ENCODE peak calls at places on chromosomes 4 and X, in nine cellular contexts. One of them, this sample, is unnamed.

GRCh38 chr4:8090312-8090711 is 68.3 kb downstream of the ABLIM2 start:
- DNase-seq in T-helper 1 cell: no peak
- DNase-seq in T-cell: no peak
- DNase-seq in testis: no peak
- DNase-seq in NCI-H2107: no peak
- DNase-seq in activated CD4-positive, CD25-positive, alpha-beta regulatory T cell: no peak
- DNase-seq in T47D: no peak
- DNase-seq in body of pancreas: no peak
- DNase-seq in CD14-positive monocyte: no peak
- DNase-seq in this sample: no peak

GRCh38 chr4:73222466-73223257 is 35.9 kb downstream of the ANKRD17 start:
- DNase-seq in T-helper 1 cell: peak; percentile 88
- DNase-seq in T-cell: no peak
- DNase-seq in testis: peak; percentile 79
- DNase-seq in NCI-H2107: peak; percentile 21
- DNase-seq in activated CD4-positive, CD25-positive, alpha-beta regulatory T cell: no peak
- DNase-seq in T47D: peak; percentile 33
- DNase-seq in body of pancreas: peak; percentile 66
- DNase-seq in CD14-positive monocyte: peak; percentile 60
- DNase-seq in this sample: peak; percentile 21

GRCh38 chrX:48090123-48090522 is 18.7 kb upstream of the ZNF630 start:
- DNase-seq in T-helper 1 cell: no peak
- DNase-seq in T-cell: no peak
- DNase-seq in testis: no peak
- DNase-seq in NCI-H2107: no peak
- DNase-seq in activated CD4-positive, CD25-positive, alpha-beta regulatory T cell: no peak
- DNase-seq in T47D: peak; percentile 9
- DNase-seq in body of pancreas: no peak
- DNase-seq in CD14-positive monocyte: no peak
- DNase-seq in this sample: no peak

GRCh38 chr4:44194365-44194764 is 254.2 kb downstream of the KCTD8 start:
- DNase-seq in T-helper 1 cell: no peak
- DNase-seq in T-cell: no peak
- DNase-seq in testis: no peak
- DNase-seq in NCI-H2107: no peak
- DNase-seq in activated CD4-positive, CD25-positive, alpha-beta regulatory T cell: no peak
- DNase-seq in T47D: no peak
- DNase-seq in body of pancreas: no peak
- DNase-seq in CD14-positive monocyte: no peak
- DNase-seq in this sample: no peak

GRCh38 chrX:49184294-49185061 is 1.7 kb downstream of the PRICKLE3 start:
- DNase-seq in T-helper 1 cell: peak; percentile 19
- DNase-seq in T-cell: no peak
- DNase-seq in testis: peak; percentile 89
- DNase-seq in NCI-H2107: peak; percentile 95
- DNase-seq in activated CD4-positive, CD25-positive, alpha-beta regulatory T cell: no peak
- DNase-seq in T47D: peak; percentile 70
- DNase-seq in body of pancreas: peak; percentile 91
- DNase-seq in CD14-positive monocyte: no peak
- DNase-seq in this sample: no peak

GRCh38 chr4:175531405-175532091 is 280.5 kb downstream of the GPM6A start:
- DNase-seq in T-helper 1 cell: no peak
- DNase-seq in T-cell: no peak
- DNase-seq in testis: no peak
- DNase-seq in NCI-H2107: no peak
- DNase-seq in activated CD4-positive, CD25-positive, alpha-beta regulatory T cell: no peak
- DNase-seq in T47D: no peak
- DNase-seq in body of pancreas: no peak
- DNase-seq in CD14-positive monocyte: no peak
- DNase-seq in this sample: no peak

GRCh38 chr4:182268966-182269365 is 25.8 kb downstream of the TENM3 start:
- DNase-seq in T-helper 1 cell: no peak
- DNase-seq in T-cell: no peak
- DNase-seq in testis: no peak
- DNase-seq in NCI-H2107: no peak
- DNase-seq in activated CD4-positive, CD25-positive, alpha-beta regulatory T cell: no peak
- DNase-seq in T47D: no peak
- DNase-seq in body of pancreas: no peak
- DNase-seq in CD14-positive monocyte: no peak
- DNase-seq in this sample: no peak

GRCh38 chr4:175514174-175514573 is 297.9 kb downstream of the GPM6A start:
- DNase-seq in T-helper 1 cell: no peak
- DNase-seq in T-cell: no peak
- DNase-seq in testis: no peak
- DNase-seq in NCI-H2107: no peak
- DNase-seq in activated CD4-positive, CD25-positive, alpha-beta regulatory T cell: no peak
- DNase-seq in T47D: no peak
- DNase-seq in body of pancreas: no peak
- DNase-seq in CD14-positive monocyte: no peak
- DNase-seq in this sample: no peak

GRCh38 chr4:157141976-157142375 is 66.0 kb downstream of the GLRB start:
- DNase-seq in T-helper 1 cell: no peak
- DNase-seq in T-cell: no peak
- DNase-seq in testis: no peak
- DNase-seq in NCI-H2107: no peak
- DNase-seq in activated CD4-positive, CD25-positive, alpha-beta regulatory T cell: no peak
- DNase-seq in T47D: no peak
- DNase-seq in body of pancreas: no peak
- DNase-seq in CD14-positive monocyte: no peak
- DNase-seq in this sample: no peak

GRCh38 chr4:41098093-41098492 is 116.2 kb downstream of the APBB2 start:
- DNase-seq in T-helper 1 cell: no peak
- DNase-seq in T-cell: no peak
- DNase-seq in testis: no peak
- DNase-seq in NCI-H2107: no peak
- DNase-seq in activated CD4-positive, CD25-positive, alpha-beta regulatory T cell: no peak
- DNase-seq in T47D: no peak
- DNase-seq in body of pancreas: no peak
- DNase-seq in CD14-positive monocyte: no peak
- DNase-seq in this sample: no peak

GRCh38 chr4:15682340-15682725 is 706 bp downstream of the FAM200B start:
- DNase-seq in T-helper 1 cell: no peak
- DNase-seq in T-cell: no peak
- DNase-seq in testis: no peak
- DNase-seq in NCI-H2107: no peak
- DNase-seq in activated CD4-positive, CD25-positive, alpha-beta regulatory T cell: no peak
- DNase-seq in T47D: no peak
- DNase-seq in body of pancreas: no peak
- DNase-seq in CD14-positive monocyte: no peak
- DNase-seq in this sample: no peak

GRCh38 chr4:76947369-76947768 is 2.2 kb upstream of the SEPTIN11 start:
- DNase-seq in T-helper 1 cell: no peak
- DNase-seq in T-cell: no peak
- DNase-seq in testis: no peak
- DNase-seq in NCI-H2107: no peak
- DNase-seq in activated CD4-positive, CD25-positive, alpha-beta regulatory T cell: no peak
- DNase-seq in T47D: no peak
- DNase-seq in body of pancreas: peak; percentile 24
- DNase-seq in CD14-positive monocyte: no peak
- DNase-seq in this sample: no peak

GRCh38 chr4:3215256-3215655 is 33.7 kb upstream of the MSANTD1 start:
- DNase-seq in T-helper 1 cell: no peak
- DNase-seq in T-cell: no peak
- DNase-seq in testis: no peak
- DNase-seq in NCI-H2107: no peak
- DNase-seq in activated CD4-positive, CD25-positive, alpha-beta regulatory T cell: no peak
- DNase-seq in T47D: peak; percentile 45
- DNase-seq in body of pancreas: no peak
- DNase-seq in CD14-positive monocyte: no peak
- DNase-seq in this sample: no peak

GRCh38 chrX:70301716-70302115 is 11.8 kb downstream of the KIF4A start:
- DNase-seq in T-helper 1 cell: no peak
- DNase-seq in T-cell: no peak
- DNase-seq in testis: no peak
- DNase-seq in NCI-H2107: no peak
- DNase-seq in activated CD4-positive, CD25-positive, alpha-beta regulatory T cell: no peak
- DNase-seq in T47D: no peak
- DNase-seq in body of pancreas: no peak
- DNase-seq in CD14-positive monocyte: no peak
- DNase-seq in this sample: no peak

GRCh38 chrX:114201622-114202021 is 382.3 kb upstream of the HTR2C start:
- DNase-seq in T-helper 1 cell: no peak
- DNase-seq in T-cell: no peak
- DNase-seq in testis: no peak
- DNase-seq in NCI-H2107: no peak
- DNase-seq in activated CD4-positive, CD25-positive, alpha-beta regulatory T cell: no peak
- DNase-seq in T47D: no peak
- DNase-seq in body of pancreas: no peak
- DNase-seq in CD14-positive monocyte: no peak
- DNase-seq in this sample: no peak

GRCh38 chr4:53040459-53040815 is 178.3 kb downstream of the RASL11B start:
- DNase-seq in T-helper 1 cell: no peak
- DNase-seq in T-cell: no peak
- DNase-seq in testis: no peak
- DNase-seq in NCI-H2107: no peak
- DNase-seq in activated CD4-positive, CD25-positive, alpha-beta regulatory T cell: no peak
- DNase-seq in T47D: no peak
- DNase-seq in body of pancreas: no peak
- DNase-seq in CD14-positive monocyte: no peak
- DNase-seq in this sample: no peak

GRCh38 chr4:123346330-123346940 is 50.2 kb upstream of the SPRY1 start:
- DNase-seq in T-helper 1 cell: no peak
- DNase-seq in T-cell: no peak
- DNase-seq in testis: no peak
- DNase-seq in NCI-H2107: no peak
- DNase-seq in activated CD4-positive, CD25-positive, alpha-beta regulatory T cell: no peak
- DNase-seq in T47D: no peak
- DNase-seq in body of pancreas: no peak
- DNase-seq in CD14-positive monocyte: no peak
- DNase-seq in this sample: no peak

GRCh38 chr4:140078366-140078765 is 75.6 kb downstream of the MAML3 start:
- DNase-seq in T-helper 1 cell: no peak
- DNase-seq in T-cell: no peak
- DNase-seq in testis: peak; percentile 43
- DNase-seq in NCI-H2107: peak; percentile 55
- DNase-seq in activated CD4-positive, CD25-positive, alpha-beta regulatory T cell: no peak
- DNase-seq in T47D: no peak
- DNase-seq in body of pancreas: no peak
- DNase-seq in CD14-positive monocyte: no peak
- DNase-seq in this sample: no peak

GRCh38 chr4:129323630-129324029 is 227.7 kb downstream of the C4orf33 start:
- DNase-seq in T-helper 1 cell: no peak
- DNase-seq in T-cell: no peak
- DNase-seq in testis: no peak
- DNase-seq in NCI-H2107: no peak
- DNase-seq in activated CD4-positive, CD25-positive, alpha-beta regulatory T cell: no peak
- DNase-seq in T47D: no peak
- DNase-seq in body of pancreas: no peak
- DNase-seq in CD14-positive monocyte: no peak
- DNase-seq in this sample: no peak

GRCh38 chr4:177528620-177529019 is 86.4 kb upstream of the AGA start:
- DNase-seq in T-helper 1 cell: no peak
- DNase-seq in T-cell: no peak
- DNase-seq in testis: no peak
- DNase-seq in NCI-H2107: no peak
- DNase-seq in activated CD4-positive, CD25-positive, alpha-beta regulatory T cell: no peak
- DNase-seq in T47D: no peak
- DNase-seq in body of pancreas: no peak
- DNase-seq in CD14-positive monocyte: no peak
- DNase-seq in this sample: no peak

GRCh38 chr4:57102050-57102564 is 8.1 kb downstream of the IGFBP7 start:
- DNase-seq in T-helper 1 cell: no peak
- DNase-seq in T-cell: no peak
- DNase-seq in testis: peak; percentile 83
- DNase-seq in NCI-H2107: no peak
- DNase-seq in activated CD4-positive, CD25-positive, alpha-beta regulatory T cell: no peak
- DNase-seq in T47D: no peak
- DNase-seq in body of pancreas: peak; percentile 27
- DNase-seq in CD14-positive monocyte: no peak
- DNase-seq in this sample: no peak

GRCh38 chr4:38323141-38323634 is 340.8 kb upstream of the KLF3 start:
- DNase-seq in T-helper 1 cell: no peak
- DNase-seq in T-cell: no peak
- DNase-seq in testis: no peak
- DNase-seq in NCI-H2107: no peak
- DNase-seq in activated CD4-positive, CD25-positive, alpha-beta regulatory T cell: no peak
- DNase-seq in T47D: no peak
- DNase-seq in body of pancreas: no peak
- DNase-seq in CD14-positive monocyte: no peak
- DNase-seq in this sample: no peak

GRCh38 chr4:168449740-168450442 is 30.4 kb downstream of the DDX60L start:
- DNase-seq in T-helper 1 cell: peak; percentile 29
- DNase-seq in T-cell: no peak
- DNase-seq in testis: no peak
- DNase-seq in NCI-H2107: no peak
- DNase-seq in activated CD4-positive, CD25-positive, alpha-beta regulatory T cell: no peak
- DNase-seq in T47D: no peak
- DNase-seq in body of pancreas: no peak
- DNase-seq in CD14-positive monocyte: peak; percentile 91
- DNase-seq in this sample: no peak

GRCh38 chr4:4890574-4891260 is 31.3 kb downstream of the MSX1 start:
- DNase-seq in T-helper 1 cell: no peak
- DNase-seq in T-cell: no peak
- DNase-seq in testis: no peak
- DNase-seq in NCI-H2107: no peak
- DNase-seq in activated CD4-positive, CD25-positive, alpha-beta regulatory T cell: no peak
- DNase-seq in T47D: no peak
- DNase-seq in body of pancreas: no peak
- DNase-seq in CD14-positive monocyte: no peak
- DNase-seq in this sample: no peak

GRCh38 chr4:84878090-84878489 is 88.4 kb downstream of the WDFY3 start:
- DNase-seq in T-helper 1 cell: no peak
- DNase-seq in T-cell: no peak
- DNase-seq in testis: no peak
- DNase-seq in NCI-H2107: no peak
- DNase-seq in activated CD4-positive, CD25-positive, alpha-beta regulatory T cell: no peak
- DNase-seq in T47D: no peak
- DNase-seq in body of pancreas: no peak
- DNase-seq in CD14-positive monocyte: no peak
- DNase-seq in this sample: no peak